ENCODE peak calls at places on chromosomes 13 and 19, in seven cellular contexts. One of them, this sample, is unnamed.

GRCh38 chr13:97252735-97253134 is 30.6 kb downstream of the MBNL2 start:
- DNase-seq in HCT116: no peak
- DNase-seq in SK-N-SH: no peak
- DNase-seq in K562: no peak
- DNase-seq in GM12878: no peak
- DNase-seq in H1: no peak
- DNase-seq in HepG2: no peak
- DNase-seq in this sample: no peak

GRCh38 chr13:33352023-33352422 is 66.5 kb upstream of the STARD13 start:
- DNase-seq in HepG2: peak
- DNase-seq in K562: no peak
- DNase-seq in HCT116: no peak
- DNase-seq in SK-N-SH: peak
- DNase-seq in GM12878: no peak
- DNase-seq in H1: no peak
- DNase-seq in this sample: no peak

GRCh38 chr19:41416194-41416674 is 10.9 kb downstream of the B3GNT8 start:
- DNase-seq in HepG2: no peak
- DNase-seq in SK-N-SH: no peak
- DNase-seq in GM12878: no peak
- DNase-seq in H1: no peak
- DNase-seq in HCT116: no peak
- DNase-seq in K562: no peak
- DNase-seq in this sample: no peak

GRCh38 chr13:40439928-40440327 is 226.5 kb downstream of the FOXO1 start:
- DNase-seq in HepG2: no peak
- DNase-seq in HCT116: no peak
- DNase-seq in SK-N-SH: no peak
- DNase-seq in K562: no peak
- DNase-seq in H1: no peak
- DNase-seq in GM12878: no peak
- DNase-seq in this sample: no peak

GRCh38 chr13:87942204-87942603 is 271.0 kb downstream of the SLITRK5 start:
- DNase-seq in HepG2: no peak
- DNase-seq in HCT116: no peak
- DNase-seq in K562: no peak
- DNase-seq in H1: no peak
- DNase-seq in GM12878: no peak
- DNase-seq in SK-N-SH: no peak
- DNase-seq in this sample: no peak

GRCh38 chr13:33105387-33106005 is 89.3 kb downstream of the KL start:
- DNase-seq in H1: no peak
- DNase-seq in GM12878: no peak
- DNase-seq in SK-N-SH: no peak
- DNase-seq in HCT116: no peak
- DNase-seq in K562: no peak
- DNase-seq in HepG2: no peak
- DNase-seq in this sample: no peak

GRCh38 chr13:31433756-31434155 is 234.0 kb downstream of the B3GLCT start:
- DNase-seq in SK-N-SH: no peak
- DNase-seq in K562: no peak
- DNase-seq in HepG2: no peak
- DNase-seq in GM12878: no peak
- DNase-seq in H1: no peak
- DNase-seq in HCT116: no peak
- DNase-seq in this sample: no peak

GRCh38 chr19:12858041-12858928 is 20.0 kb downstream of the MAST1 start:
- DNase-seq in HepG2: no peak
- DNase-seq in K562: no peak
- DNase-seq in GM12878: no peak
- DNase-seq in H1: no peak
- DNase-seq in HCT116: no peak
- DNase-seq in SK-N-SH: no peak
- DNase-seq in this sample: no peak

GRCh38 chr19:49425922-49426592 is 869 bp downstream of the GFY start:
- DNase-seq in HepG2: no peak
- DNase-seq in SK-N-SH: no peak
- DNase-seq in HCT116: peak
- DNase-seq in GM12878: no peak
- DNase-seq in K562: peak
- DNase-seq in H1: peak
- DNase-seq in this sample: no peak

DNA sequence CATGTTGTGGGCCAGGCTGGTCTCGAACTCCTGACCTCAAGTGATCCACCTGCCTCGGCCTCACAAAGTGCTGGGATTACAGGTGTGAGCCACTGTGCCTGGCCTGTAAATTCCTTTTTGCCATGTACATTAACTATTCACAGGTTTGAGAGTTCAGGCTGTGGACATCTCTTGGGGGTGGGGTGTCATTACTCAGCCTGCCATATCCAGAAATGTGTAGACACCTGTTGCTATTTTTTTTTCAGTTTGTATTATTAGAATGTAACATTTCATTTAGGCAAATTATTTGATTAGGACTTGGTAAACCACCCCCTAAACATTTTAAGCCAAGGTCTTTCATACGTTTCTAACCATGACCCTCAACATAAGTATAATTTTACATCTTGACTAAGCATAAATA is 20.5 kb downstream of the ZNF227 start:
- DNase-seq in SK-N-SH: no peak
- DNase-seq in GM12878: no peak
- DNase-seq in HepG2: no peak
- DNase-seq in H1: no peak
- DNase-seq in K562: no peak
- DNase-seq in HCT116: no peak
- DNase-seq in this sample: no peak
- TF ChIP-seq JUND in SK-N-SH: no peak
- TF ChIP-seq JUND in GM12878: no peak
- TF ChIP-seq JUND in HepG2: no peak
- TF ChIP-seq JUND in H1: no peak
- TF ChIP-seq JUND in K562: no peak
- TF ChIP-seq JUND in HCT116: no peak
- TF ChIP-seq JUND in this sample: no peak

GRCh38 chr19:31943305-31943704 is 402.1 kb upstream of the ZNF507 start:
- DNase-seq in GM12878: no peak
- DNase-seq in SK-N-SH: peak
- DNase-seq in H1: no peak
- DNase-seq in HepG2: no peak
- DNase-seq in K562: no peak
- DNase-seq in HCT116: no peak
- DNase-seq in this sample: no peak
- TF ChIP-seq JUND in GM12878: no peak
- TF ChIP-seq JUND in SK-N-SH: no peak
- TF ChIP-seq JUND in H1: no peak
- TF ChIP-seq JUND in HepG2: no peak
- TF ChIP-seq JUND in K562: no peak
- TF ChIP-seq JUND in HCT116: no peak
- TF ChIP-seq JUND in this sample: no peak

DNA sequence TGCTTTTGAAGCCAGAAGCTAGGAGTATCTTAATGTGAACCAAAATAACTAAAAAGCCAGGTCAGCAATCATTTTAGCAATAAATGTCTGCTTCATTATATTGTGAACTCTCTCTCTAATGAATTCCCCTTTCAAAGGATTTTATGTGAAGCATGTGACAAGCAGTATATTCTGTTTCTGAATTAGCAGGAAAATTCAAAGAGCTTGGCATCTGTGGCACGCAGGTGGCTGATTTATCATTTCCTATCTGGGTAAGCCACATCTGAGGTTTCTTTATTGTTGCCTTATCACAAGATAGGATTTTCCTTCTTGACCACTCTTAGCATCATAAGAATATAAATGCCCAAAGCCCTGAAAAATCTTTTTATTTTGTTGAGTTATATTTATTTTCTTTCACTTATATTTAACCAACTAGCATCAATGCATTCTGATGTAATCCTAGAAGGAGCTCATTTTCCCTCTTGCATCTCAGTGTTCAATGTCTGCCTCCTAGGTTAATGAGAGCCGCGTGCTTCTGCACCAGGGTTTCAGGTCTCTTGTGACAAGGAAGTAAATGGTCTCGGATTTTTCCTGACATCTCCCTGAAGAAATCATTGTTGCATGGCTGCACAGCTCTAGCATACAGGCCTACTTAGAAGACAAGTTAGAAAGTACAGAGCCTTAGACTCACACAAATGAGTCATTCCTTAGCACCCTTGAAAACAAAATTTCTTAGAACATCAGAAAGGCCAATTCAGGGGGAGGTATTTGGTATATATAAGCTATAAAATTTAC is 57.0 kb upstream of the KLF12 start:
- DNase-seq in H1: no peak
- DNase-seq in K562: no peak
- DNase-seq in SK-N-SH: no peak
- DNase-seq in HCT116: no peak
- DNase-seq in GM12878: no peak
- DNase-seq in HepG2: no peak
- DNase-seq in this sample: no peak
- TF ChIP-seq JUND in H1: no peak
- TF ChIP-seq JUND in K562: no peak
- TF ChIP-seq JUND in SK-N-SH: no peak
- TF ChIP-seq JUND in HCT116: no peak
- TF ChIP-seq JUND in GM12878: no peak
- TF ChIP-seq JUND in HepG2: no peak
- TF ChIP-seq JUND in this sample: no peak

DNA sequence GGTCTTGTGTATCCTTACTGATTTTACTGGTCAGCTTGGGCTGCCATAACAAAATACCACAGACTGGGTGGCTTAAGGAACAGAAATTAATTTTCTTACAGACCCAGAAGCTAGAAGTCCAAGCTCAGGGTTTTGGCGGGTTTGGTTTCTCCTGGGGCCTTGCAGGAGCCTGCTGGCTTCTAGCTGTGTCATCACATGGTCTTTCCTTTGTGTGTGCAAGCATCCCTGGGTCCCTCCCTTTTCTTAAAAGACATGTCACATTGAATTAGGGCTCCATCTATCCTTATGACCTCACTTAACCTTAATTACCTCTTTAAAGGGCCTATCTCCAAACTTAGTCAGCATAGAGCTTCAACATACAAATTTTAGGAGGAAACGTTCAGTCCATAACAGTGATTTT is 23.4 kb downstream of the UBAC2 start:
- DNase-seq in SK-N-SH: no peak
- DNase-seq in H1: no peak
- DNase-seq in GM12878: no peak
- DNase-seq in K562: no peak
- DNase-seq in HCT116: no peak
- DNase-seq in HepG2: no peak
- DNase-seq in this sample: no peak
- TF ChIP-seq JUND in SK-N-SH: no peak
- TF ChIP-seq JUND in H1: no peak
- TF ChIP-seq JUND in GM12878: no peak
- TF ChIP-seq JUND in K562: no peak
- TF ChIP-seq JUND in HCT116: no peak
- TF ChIP-seq JUND in HepG2: no peak
- TF ChIP-seq JUND in this sample: no peak

DNA sequence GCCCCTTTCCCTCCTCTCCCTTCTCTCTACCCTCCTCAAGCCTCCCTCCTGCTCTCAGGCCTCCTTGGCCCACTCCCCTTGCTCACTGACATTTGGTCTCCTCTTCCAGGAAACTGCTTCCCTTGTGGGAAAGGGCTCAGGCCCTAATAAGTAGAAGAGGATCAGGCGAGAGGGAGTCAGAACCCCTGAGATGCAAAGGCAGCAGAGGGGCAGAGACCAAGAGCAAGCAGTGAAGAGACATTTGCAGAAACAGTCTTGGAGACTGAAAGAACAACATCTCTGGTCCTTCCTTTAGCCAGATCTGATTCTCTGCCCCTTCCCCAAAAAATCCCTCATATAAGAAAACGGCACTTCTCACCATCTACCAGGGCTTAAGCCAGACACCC is 1.9 kb upstream of the PLEKHG2 start:
- DNase-seq in K562: no peak
- DNase-seq in H1: no peak
- DNase-seq in HCT116: no peak
- DNase-seq in GM12878: no peak
- DNase-seq in HepG2: no peak
- DNase-seq in SK-N-SH: no peak
- DNase-seq in this sample: no peak
- TF ChIP-seq JUND in K562: no peak
- TF ChIP-seq JUND in H1: no peak
- TF ChIP-seq JUND in HCT116: no peak
- TF ChIP-seq JUND in GM12878: no peak
- TF ChIP-seq JUND in HepG2: no peak
- TF ChIP-seq JUND in SK-N-SH: no peak
- TF ChIP-seq JUND in this sample: no peak

DNA sequence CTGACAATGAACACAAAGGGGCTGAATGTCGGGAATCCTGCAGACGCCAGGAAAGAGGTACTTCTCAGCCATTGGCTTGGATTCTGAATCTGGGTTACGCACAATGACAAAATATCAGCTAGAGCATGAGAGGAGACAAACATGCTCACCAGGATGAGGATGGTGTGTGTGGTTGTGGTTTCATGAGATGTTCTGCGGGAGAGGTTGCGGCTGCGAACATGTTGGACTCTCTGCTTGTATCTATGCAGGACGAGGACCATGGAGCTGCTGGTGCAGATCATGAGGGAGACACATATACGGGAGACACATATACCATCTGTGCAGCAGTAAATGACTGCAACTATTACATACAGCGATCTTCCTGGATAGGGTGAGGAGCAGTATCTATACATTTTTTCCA is 7.3 kb upstream of the LILRA5 start:
- DNase-seq in HCT116: no peak
- DNase-seq in HepG2: no peak
- DNase-seq in SK-N-SH: no peak
- DNase-seq in K562: no peak
- DNase-seq in GM12878: no peak
- DNase-seq in H1: no peak
- DNase-seq in this sample: no peak
- TF ChIP-seq JUND in HCT116: no peak
- TF ChIP-seq JUND in HepG2: no peak
- TF ChIP-seq JUND in SK-N-SH: no peak
- TF ChIP-seq JUND in K562: no peak
- TF ChIP-seq JUND in GM12878: no peak
- TF ChIP-seq JUND in H1: no peak
- TF ChIP-seq JUND in this sample: no peak

DNA sequence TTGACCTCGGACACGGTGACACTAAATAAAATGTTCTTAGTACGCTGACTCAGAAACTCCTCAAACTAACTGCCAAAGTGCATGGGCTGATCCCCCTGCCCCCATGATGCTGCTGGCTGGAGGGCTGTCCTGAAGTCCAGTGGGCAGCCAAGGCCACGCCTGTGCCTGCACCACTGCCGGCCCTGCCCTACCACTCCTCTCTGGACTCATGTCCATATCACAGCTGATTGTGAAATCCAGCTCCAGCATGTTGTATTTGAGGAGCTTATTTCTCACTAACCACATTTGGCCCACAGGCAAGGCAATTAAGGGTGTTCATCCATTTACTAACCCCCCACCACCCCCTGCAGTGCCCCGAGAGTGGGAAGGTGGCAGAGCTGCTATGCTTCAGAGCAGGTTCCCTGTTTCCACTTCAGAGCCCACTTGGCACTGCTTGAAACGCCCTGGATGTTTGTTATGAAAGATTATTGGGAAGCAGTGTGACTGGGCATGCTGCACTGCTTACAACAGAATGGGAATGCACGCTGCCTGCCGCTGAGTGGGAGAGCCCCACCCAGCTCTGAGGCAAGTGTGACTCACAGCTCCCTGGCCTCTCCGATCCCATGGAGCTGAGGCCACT is 114.0 kb downstream of the UQCRFS1 start:
- DNase-seq in H1: no peak
- DNase-seq in K562: no peak
- DNase-seq in HCT116: no peak
- DNase-seq in HepG2: no peak
- DNase-seq in SK-N-SH: no peak
- DNase-seq in GM12878: no peak
- DNase-seq in this sample: no peak
- TF ChIP-seq JUND in H1: no peak
- TF ChIP-seq JUND in K562: no peak
- TF ChIP-seq JUND in HCT116: no peak
- TF ChIP-seq JUND in HepG2: no peak
- TF ChIP-seq JUND in SK-N-SH: no peak
- TF ChIP-seq JUND in GM12878: no peak
- TF ChIP-seq JUND in this sample: no peak

This sample was measured in T47D.